ENCODE peak calls at places on chromosome 19, in eight cellular contexts. H is choroid plexus epithelial cell; G is Caco-2; A is ELF-1; U is activated CD4-positive, alpha-beta T cell treated with anti-CD3 and anti-CD28 coated beads for 48 hours; R is tibial nerve; Y is stimulated activated CD8-positive, alpha-beta memory T cell treated with anti-CD3 and anti-CD28 coated beads, Interleukin-12 subunit alpha, Interleukin-12 subunit beta, amount 100 ng/mL, for 4 hours; T is stimulated activated CD4-positive, alpha-beta T cell treated with anti-CD3 and anti-CD28 coated beads, Interleukin-1b, Interleukin-23, amount 100 ng/mL, for 1 hour. K is an unnamed sample.

GRCh38 chr19:5536337-5536894 is 31.3 kb downstream of the TINCR start:
- DNase-seq in H (peak), G (no peak), A (peak), U (no peak), R (no peak), Y (no peak), T (no peak), K (no peak)

GRCh38 chr19:33859016-33859415 is 62.3 kb downstream of the KCTD15 start:
- DNase-seq in H (no peak), G (no peak), A (no peak), U (no peak), R (no peak), Y (no peak), T (no peak), K (no peak)

GRCh38 chr19:58153386-58153785 is 2.8 kb upstream of the ZNF329 start:
- DNase-seq in H (no peak), G (no peak), A (peak), U (no peak), R (no peak), Y (no peak), T (no peak), K (no peak)

GRCh38 chr19:488505-489417 is 7.5 kb upstream of the MADCAM1 start:
- DNase-seq in H (peak), G (peak), A (peak), U (peak), R (peak), Y (peak), T (peak), K (peak)

GRCh38 chr19:49149652-49150105 is 5.5 kb downstream of the HRC start:
- DNase-seq in H (peak), G (peak), A (peak), U (no peak), R (peak), Y (no peak), T (no peak), K (no peak)

GRCh38 chr19:44723952-44724319 is 24.6 kb upstream of the BCL3 start:
- DNase-seq in H (peak), G (peak), A (peak), U (peak), R (peak), Y (peak), T (peak), K (peak)

GRCh38 chr19:49328741-49329140 is 3.8 kb upstream of the SLC6A16 start:
- DNase-seq in H (no peak), G (no peak), A (no peak), U (no peak), R (no peak), Y (no peak), T (no peak), K (no peak)

GRCh38 chr19:38848299-38849146 is 1.3 kb downstream of the HNRNPL start:
- DNase-seq in H (no peak), G (no peak), A (no peak), U (no peak), R (no peak), Y (no peak), T (no peak), K (no peak)

GRCh38 chr19:44498988-44499387 is 1.3 kb downstream of the ZNF180 start:
- DNase-seq in H (no peak), G (no peak), A (no peak), U (no peak), R (no peak), Y (no peak), T (no peak), K (peak)

GRCh38 chr19:10560154-10560553 is 5.7 kb downstream of the KRI1 start:
- DNase-seq in H (no peak), G (no peak), A (no peak), U (no peak), R (no peak), Y (no peak), T (no peak), K (no peak)

GRCh38 chr19:4108767-4109625 is 14.9 kb downstream of the MAP2K2 start:
- DNase-seq in H (no peak), G (no peak), A (no peak), U (peak), R (no peak), Y (peak), T (no peak), K (peak)

GRCh38 chr19:4704317-4704673 is 19.3 kb downstream of the DPP9 start:
- DNase-seq in H (no peak), G (no peak), A (no peak), U (no peak), R (no peak), Y (no peak), T (no peak), K (no peak)

GRCh38 chr19:13428352-13428751 is 77.9 kb downstream of the CACNA1A start:
- DNase-seq in H (peak), G (no peak), A (no peak), U (peak), R (peak), Y (no peak), T (no peak), K (no peak)

GRCh38 chr19:7333198-7334118 is 15.3 kb upstream of the ARHGEF18 start:
- DNase-seq in H (no peak), G (peak), A (no peak), U (no peak), R (no peak), Y (no peak), T (no peak), K (no peak)